ENCODE peak calls at places on chromosomes 4 and X, in eight cellular contexts. Q is CD8-positive, alpha-beta T cell; K is CD8-positive, alpha-beta memory T cell; L is Panc1; W is fibroblast of lung; T is cardiac muscle cell; H is mesendoderm; O is IMR-90. V is an unnamed sample. For H3K4me1, the result is how much of the 10 kb centered on the place peaks cover.

GRCh38 chrX:66200855-66201795 is 37.1 kb downstream of the HEPH start:
- DNase-seq in Q (no peak), K (no peak), L (no peak), W (peak), T (peak), H (no peak), O (peak), V (no peak)

GRCh38 chr4:132557660-132558059 is 591.4 kb upstream of the PCDH10 start:
- DNase-seq in Q (no peak), K (no peak), L (no peak), W (peak), T (no peak), H (peak), O (no peak), V (no peak)

GRCh38 chr4:38572798-38573197 is 91.2 kb upstream of the KLF3 start:
- DNase-seq in Q (no peak), K (no peak), L (no peak), W (peak), T (peak), H (no peak), O (no peak), V (no peak)

GRCh38 chrX:119539872-119540271 is 25.3 kb downstream of the STEEP1 start:
- DNase-seq in Q (no peak), K (no peak), L (no peak), W (no peak), T (no peak), H (no peak), O (no peak), V (no peak)

GRCh38 chr4:4289575-4289929 is 402 bp downstream of the LYAR start:
- DNase-seq in Q (no peak), K (no peak), L (no peak), W (no peak), T (no peak), H (peak), O (no peak), V (no peak)

GRCh38 chr4:83535520-83535944 is 376 bp upstream of the GPAT3 start:
- DNase-seq in Q (peak), K (no peak), L (no peak), W (peak), T (peak), H (peak), O (peak), V (no peak)

GRCh38 chrX:28590394-28590793 is 3.1 kb downstream of the IL1RAPL1 start:
- DNase-seq in Q (no peak), K (no peak), L (no peak), W (peak), T (peak), H (no peak), O (peak), V (no peak)

GRCh38 chrX:12174358-12174757 is 36.1 kb downstream of the FRMPD4 start:
- DNase-seq in Q (no peak), K (no peak), L (no peak), W (peak), T (no peak), H (no peak), O (peak), V (no peak)

GRCh38 chr4:101037938-101038413 is 309.4 kb downstream of the PPP3CA start:
- DNase-seq in Q (no peak), K (peak), L (no peak), W (no peak), T (no peak), H (no peak), O (peak), V (no peak)

GRCh38 chr4:149823770-149824221 is 8.2 kb upstream of the IQCM start:
- DNase-seq in Q (no peak), K (no peak), L (peak), W (peak), T (peak), H (no peak), O (peak), V (no peak)

GRCh38 chr4:168618577-168619265 is 121.9 kb downstream of the PALLD start:
- DNase-seq in Q (no peak), K (no peak), L (no peak), W (peak), T (no peak), H (no peak), O (peak), V (no peak)

GRCh38 chrX:155070038-155070437 is 898 bp downstream of the CMC4 start:
- DNase-seq in Q (no peak), K (no peak), L (no peak), W (no peak), T (no peak), H (no peak), O (no peak), V (no peak)
- H3K27ac ChIP-seq in Q (no peak), K (peak), L (peak), W (peak), T (no peak), H (no peak), O (peak), V (no peak)

GRCh38 chrX:19836337-19836736 is 51.1 kb downstream of the SH3KBP1 start:
- DNase-seq in Q (no peak), K (no peak), L (no peak), W (no peak), T (no peak), H (no peak), O (no peak), V (no peak)

GRCh38 chrX:19842542-19842941 is 44.9 kb downstream of the SH3KBP1 start:
- DNase-seq in Q (no peak), K (no peak), L (no peak), W (no peak), T (no peak), H (no peak), O (no peak), V (no peak)

GRCh38 chrX:19839770-19840254 is 47.6 kb downstream of the SH3KBP1 start:
- DNase-seq in Q (no peak), K (peak), L (no peak), W (no peak), T (no peak), H (no peak), O (no peak), V (no peak)

GRCh38 chrX:19840899-19841648 is 46.3 kb downstream of the SH3KBP1 start:
- DNase-seq in Q (no peak), K (peak), L (no peak), W (no peak), T (no peak), H (peak), O (no peak), V (peak)
- H3K4me1 ChIP-seq in Q (under half), K (under half), L (under half), W (under half), T (under half), H (under half), O (under half), V (under half)

GRCh38 chr4:1850276-1850675 is 5.7 kb downstream of the LETM1 start:
- DNase-seq in Q (no peak), K (no peak), L (no peak), W (no peak), T (no peak), H (no peak), O (no peak), V (no peak)
- H3K4me3 ChIP-seq in Q (no peak), K (no peak), L (no peak), W (no peak), T (no peak), H (no peak), O (no peak), V (no peak)

DNA sequence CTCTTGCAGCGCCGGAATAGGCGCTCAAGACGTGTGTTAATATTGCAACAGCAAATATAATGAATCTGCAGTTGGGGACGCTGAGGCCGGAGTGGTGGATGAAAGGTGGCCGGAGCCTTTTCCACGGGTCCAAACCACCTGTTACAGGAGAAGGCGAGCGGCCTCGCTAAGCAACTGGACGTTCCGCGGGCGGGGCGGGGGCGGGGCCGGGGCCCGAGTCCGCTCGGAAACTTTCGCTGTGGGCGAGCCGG is 325 bp upstream of the WFS1 start:
- DNase-seq in Q (no peak), K (no peak), L (no peak), W (no peak), T (no peak), H (no peak), O (no peak), V (no peak)
- H3K27ac ChIP-seq in Q (peak), K (no peak), L (peak), W (no peak), T (no peak), H (no peak), O (no peak), V (no peak)

GRCh38 chr4:147736458-147736857 is 4.6 kb downstream of the ARHGAP10 start:
- DNase-seq in Q (no peak), K (no peak), L (no peak), W (peak), T (peak), H (peak), O (peak), V (no peak)
- H3K4me1 ChIP-seq in Q (under half), K (under half), L (under half), W (under half), T (under half), H (under half), O (under half), V (under half)

DNA sequence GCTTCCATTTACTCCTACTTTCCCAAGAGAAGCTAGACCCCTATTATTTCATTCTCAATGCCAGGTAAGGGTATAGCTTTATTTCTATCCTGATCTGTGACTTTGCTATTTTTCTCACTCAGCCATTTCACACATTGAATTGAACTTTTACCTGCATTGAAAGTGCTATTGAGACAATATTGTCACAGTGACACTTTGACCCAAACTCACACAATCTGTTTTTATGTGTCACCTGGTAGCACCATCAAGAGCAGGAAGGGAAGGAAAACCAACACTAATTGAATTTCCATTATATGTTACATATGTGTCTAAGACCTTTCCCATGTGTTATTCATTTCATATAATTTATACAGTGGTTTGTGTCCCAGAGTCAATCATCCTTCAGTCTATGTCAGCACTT is 44.1 kb upstream of the PRKG2 start:
- DNase-seq in Q (no peak), K (no peak), L (no peak), W (no peak), T (no peak), H (no peak), O (no peak), V (no peak)
- H3K4me3 ChIP-seq in Q (no peak), K (no peak), L (no peak), W (no peak), T (no peak), H (no peak), O (no peak), V (no peak)

GRCh38 chr4:173182403-173182802 is 13.8 kb downstream of the GALNT7 start:
- DNase-seq in Q (no peak), K (no peak), L (no peak), W (peak), T (peak), H (no peak), O (peak), V (no peak)
- H3K27ac ChIP-seq in Q (no peak), K (no peak), L (peak), W (peak), T (no peak), H (no peak), O (no peak), V (no peak)

DNA sequence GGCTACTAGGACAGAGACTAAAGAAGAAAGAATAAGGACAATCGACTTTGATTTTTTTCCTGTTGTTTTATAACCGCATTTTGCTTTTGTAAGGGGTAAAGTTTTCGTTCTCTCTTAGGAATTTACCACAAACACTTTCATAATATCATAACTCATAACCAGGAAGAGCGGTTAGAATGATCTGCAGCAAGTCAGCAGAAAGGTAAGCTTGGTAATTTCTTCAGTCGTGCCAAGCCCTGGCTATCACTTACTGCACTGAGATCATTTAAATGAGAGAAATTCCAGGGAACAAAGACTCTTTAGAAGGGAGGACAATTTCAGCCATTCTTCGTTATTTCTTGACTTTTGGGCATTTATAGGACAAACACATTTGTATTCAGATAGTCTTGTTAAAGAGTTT is 258.1 kb downstream of the UNC5C start:
- DNase-seq in Q (no peak), K (no peak), L (no peak), W (no peak), T (no peak), H (no peak), O (no peak), V (no peak)
- H3K4me1 ChIP-seq in Q (under half), K (under half), L (under half), W (under half), T (under half), H (under half), O (under half), V (under half)

V was measured in Peyer's patch.